ENCODE peak calls at places on chromosomes 6 and 20, in seven cellular contexts. H is prostate gland, Z is Panc1, E is sigmoid colon, N is transverse colon, J is stomach, K is GM23338. W is an unnamed sample.

GRCh38 chr6:118596774-118597332 is 48.8 kb downstream of the PLN start:
- DNase-seq in H (no peak), Z (no peak), E (no peak), N (no peak), J (no peak), K (no peak), W (peak; percentile 62)

GRCh38 chr6:32952817-32953739 is at the start of gene HLA-DMA:
- DNase-seq in H (peak; percentile 92), Z (no peak), E (peak; percentile 93), N (peak; percentile 91), J (peak; percentile 93), K (peak; percentile 96), W (peak; percentile 97)

GRCh38 chr6:1832844-1833787 is 223.4 kb downstream of the FOXC1 start:
- DNase-seq in H (peak; percentile 80), Z (no peak), E (no peak), N (peak; percentile 61), J (peak; percentile 57), K (no peak), W (no peak)

GRCh38 chr6:1821188-1822183 is 211.8 kb downstream of the FOXC1 start:
- DNase-seq in H (no peak), Z (no peak), E (no peak), N (no peak), J (no peak), K (no peak), W (no peak)

GRCh38 chr6:31945507-31946369 is at the start of gene CFB:
- DNase-seq in H (peak; percentile 83), Z (no peak), E (peak; percentile 93), N (peak; percentile 87), J (peak; percentile 89), K (peak; percentile 46), W (peak; percentile 94)

GRCh38 chr20:57659789-57660509 is 39.7 kb upstream of the ZBP1 start:
- DNase-seq in H (peak; percentile 3), Z (no peak), E (peak; percentile 45), N (peak; percentile 4), J (peak; percentile 18), K (no peak), W (no peak)

GRCh38 chr6:144215402-144215931 is 65.2 kb downstream of the STX11 start:
- DNase-seq in H (peak; percentile 20), Z (no peak), E (no peak), N (peak; percentile 44), J (no peak), K (no peak), W (no peak)

GRCh38 chr20:22834651-22835256 is 200.4 kb upstream of the SSTR4 start:
- DNase-seq in H (no peak), Z (no peak), E (no peak), N (no peak), J (no peak), K (no peak), W (no peak)

GRCh38 chr20:50092436-50092835 is 20.5 kb downstream of the UBE2V1 start:
- DNase-seq in H (no peak), Z (no peak), E (no peak), N (no peak), J (no peak), K (no peak), W (no peak)

GRCh38 chr6:32255212-32256153 is 31.6 kb upstream of the NOTCH4 start:
- DNase-seq in H (peak; percentile 67), Z (peak; percentile 63), E (peak; percentile 90), N (peak; percentile 55), J (peak; percentile 62), K (peak; percentile 97), W (peak; percentile 93)

GRCh38 chr20:62557425-62557824 is 81.6 kb upstream of the GATA5 start:
- DNase-seq in H (no peak), Z (no peak), E (no peak), N (no peak), J (no peak), K (no peak), W (no peak)

GRCh38 chr6:166275714-166276166 is 32.5 kb downstream of the PRR18 start:
- DNase-seq in H (peak; percentile 33), Z (peak; percentile 7), E (peak; percentile 78), N (peak; percentile 78), J (peak; percentile 82), K (peak; percentile 77), W (peak; percentile 88)

GRCh38 chr20:39269031-39269461 is 306.9 kb downstream of the DHX35 start:
- DNase-seq in H (peak; percentile 40), Z (peak; percentile 20), E (peak; percentile 70), N (peak; percentile 40), J (peak; percentile 54), K (peak; percentile 75), W (no peak)

GRCh38 chr6:1104988-1105670 is 206.8 kb upstream of the FOXQ1 start:
- DNase-seq in H (no peak), Z (no peak), E (no peak), N (no peak), J (no peak), K (peak; percentile 28), W (no peak)

GRCh38 chr6:42979523-42980177 is 669 bp upstream of the PEX6 start:
- DNase-seq in H (peak; percentile 27), Z (no peak), E (no peak), N (no peak), J (no peak), K (no peak), W (no peak)

GRCh38 chr6:20069130-20069529 is 143.1 kb downstream of the MBOAT1 start:
- DNase-seq in H (no peak), Z (no peak), E (no peak), N (no peak), J (no peak), K (no peak), W (no peak)

GRCh38 chr6:147648936-147649335 is 140.4 kb downstream of the SAMD5 start:
- DNase-seq in H (no peak), Z (no peak), E (no peak), N (no peak), J (no peak), K (no peak), W (no peak)

GRCh38 chr6:29967379-29968010 is 25.2 kb downstream of the HLA-A start:
- DNase-seq in H (no peak), Z (peak; percentile 71), E (no peak), N (peak; percentile 75), J (peak; percentile 74), K (no peak), W (no peak)

GRCh38 chr20:31475032-31475431 is at the start of the genes DEFB124 and REM1:
- DNase-seq in H (no peak), Z (no peak), E (peak; percentile 77), N (no peak), J (no peak), K (peak; percentile 89), W (no peak)

GRCh38 chr6:142802124-142802523 is 142.9 kb downstream of the HIVEP2 start:
- DNase-seq in H (no peak), Z (peak; percentile 90), E (no peak), N (no peak), J (no peak), K (peak; percentile 41), W (no peak)

GRCh38 chr6:129677634-129678325 is 32.2 kb downstream of the ARHGAP18 start:
- DNase-seq in H (no peak), Z (no peak), E (no peak), N (no peak), J (no peak), K (no peak), W (peak; percentile 53)

GRCh38 chr6:5078121-5078695 is 6.9 kb upstream of the PPP1R3G start:
- DNase-seq in H (no peak), Z (no peak), E (no peak), N (no peak), J (no peak), K (no peak), W (no peak)

GRCh38 chr6:167581637-167582036 is 245.1 kb upstream of the AFDN start:
- DNase-seq in H (no peak), Z (no peak), E (peak; percentile 30), N (no peak), J (no peak), K (no peak), W (peak; percentile 29)

GRCh38 chr20:52150440-52151258 is 40.9 kb downstream of the ZFP64 start:
- DNase-seq in H (peak; percentile 10), Z (peak; percentile 64), E (no peak), N (no peak), J (no peak), K (peak; percentile 61), W (no peak)

DNA sequence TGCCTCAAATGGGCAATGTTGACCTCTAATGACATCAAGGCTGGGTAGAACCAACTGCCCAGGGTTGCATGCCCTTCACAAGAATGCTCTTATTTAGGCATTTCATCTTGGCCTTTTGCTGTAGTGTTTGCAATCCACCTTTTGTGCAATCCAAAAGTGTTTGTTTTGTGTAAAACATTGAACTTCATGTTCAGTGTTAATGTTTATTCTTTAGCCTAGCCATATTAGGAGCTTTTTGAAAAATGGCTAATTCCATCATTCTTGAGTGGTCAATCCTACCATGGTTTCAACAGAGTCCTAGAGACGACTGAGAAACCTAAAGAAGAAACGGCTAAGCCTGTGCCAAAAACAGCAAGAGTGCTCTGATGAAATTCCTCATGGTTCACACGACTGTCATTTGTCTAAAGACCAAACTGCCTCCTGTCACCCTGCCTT is 279.6 kb upstream of the PRDM1 start:
- DNase-seq in H (no peak), Z (no peak), E (no peak), N (no peak), J (no peak), K (no peak), W (no peak)
- TF ChIP-seq POLR2AphosphoS5 in H (no peak), Z (no peak), E (no peak), N (no peak), J (no peak), K (no peak), W (no peak)

DNA sequence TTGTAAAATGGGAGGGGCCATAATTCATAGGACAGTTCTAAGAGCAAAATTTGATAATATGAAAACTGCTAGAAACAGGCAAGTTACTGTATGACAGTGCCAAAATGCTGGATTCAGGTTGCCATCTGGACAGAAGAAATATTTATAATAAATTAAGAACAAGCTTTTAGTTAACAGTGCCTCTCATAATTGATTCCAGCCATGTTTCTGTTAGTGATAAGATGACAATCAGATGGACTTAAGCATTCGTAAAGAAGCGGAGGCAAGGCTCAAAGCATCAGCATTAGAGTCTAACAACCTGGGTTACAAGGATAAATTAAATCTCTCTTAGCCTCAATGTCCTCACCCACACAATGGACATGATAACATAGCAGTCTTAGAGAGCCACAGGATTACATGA is 61.0 kb downstream of the SESN1 start:
- DNase-seq in H (no peak), Z (no peak), E (no peak), N (no peak), J (no peak), K (no peak), W (no peak)
- TF ChIP-seq POLR2AphosphoS5 in H (no peak), Z (no peak), E (no peak), N (no peak), J (no peak), K (no peak), W (no peak)

GRCh38 chr6:44072959-44073611 is 54.2 kb downstream of the MRPL14 start:
- DNase-seq in H (peak; percentile 76), Z (no peak), E (peak; percentile 90), N (peak; percentile 76), J (peak; percentile 78), K (peak; percentile 95), W (no peak)
- TF ChIP-seq POLR2AphosphoS5 in H (no peak), Z (no peak), E (peak; percentile 55), N (peak; percentile 18), J (no peak), K (peak; percentile 36), W (peak; percentile 77)

GRCh38 chr6:75065524-75065923 is 140.3 kb downstream of the COL12A1 start:
- DNase-seq in H (no peak), Z (no peak), E (no peak), N (no peak), J (no peak), K (peak; percentile 58), W (no peak)
- TF ChIP-seq POLR2AphosphoS5 in H (no peak), Z (no peak), E (no peak), N (no peak), J (no peak), K (no peak), W (no peak)

W was measured in esophagus muscularis mucosa.